ENCODE peak calls at places on chromosome 11, in nine cellular contexts. G is fibroblast of lung, H is astrocyte, F is hepatocyte, I is GM23338, U is GM23248, V is neural progenitor cell, R is keratinocyte, B is DND-41. W is an unnamed sample.

GRCh38 chr11:19577849-19578619 is 134.6 kb upstream of the NAV2 start:
- DNase-seq in G (peak; percentile 76), H (peak; percentile 67), F (peak; percentile 72), I (no peak), U (peak; percentile 67), V (no peak), R (no peak), B (no peak), W (no peak)

GRCh38 chr11:102592634-102593581 is 32.2 kb downstream of the MMP20 start:
- DNase-seq in G (peak; percentile 26), H (no peak), F (no peak), I (peak; percentile 72), U (peak; percentile 50), V (peak; percentile 58), R (no peak), B (no peak), W (no peak)

GRCh38 chr11:44963071-44963575 is 12.4 kb upstream of the TP53I11 start:
- DNase-seq in G (no peak), H (no peak), F (no peak), I (no peak), U (no peak), V (peak; percentile 50), R (no peak), B (no peak), W (no peak)

GRCh38 chr11:102666331-102666957 is 39.1 kb downstream of the MMP27 start:
- DNase-seq in G (peak; percentile 39), H (peak; percentile 5), F (peak; percentile 70), I (peak; percentile 74), U (peak; percentile 74), V (peak; percentile 66), R (no peak), B (peak; percentile 19), W (peak; percentile 22)

GRCh38 chr11:36254739-36255138 is 34.5 kb downstream of the COMMD9 start:
- DNase-seq in G (peak; percentile 47), H (peak; percentile 18), F (no peak), I (no peak), U (peak; percentile 51), V (no peak), R (no peak), B (no peak), W (peak; percentile 62)

GRCh38 chr11:61353109-61354067 is 8.3 kb downstream of the CYB561A3 start:
- DNase-seq in G (no peak), H (no peak), F (no peak), I (no peak), U (no peak), V (no peak), R (no peak), B (no peak), W (no peak)

GRCh38 chr11:32088117-32088941 is 2.5 kb upstream of the RCN1 start:
- DNase-seq in G (peak; percentile 95), H (peak; percentile 94), F (peak; percentile 37), I (no peak), U (peak; percentile 86), V (no peak), R (peak; percentile 33), B (peak; percentile 21), W (peak; percentile 89)

GRCh38 chr11:11351042-11351586 is 1.9 kb downstream of the CSNK2A3 start:
- DNase-seq in G (no peak), H (no peak), F (no peak), I (no peak), U (no peak), V (no peak), R (no peak), B (no peak), W (no peak)

GRCh38 chr11:85799142-85799541 is 11.8 kb downstream of the SYTL2 start:
- DNase-seq in G (no peak), H (no peak), F (no peak), I (no peak), U (no peak), V (no peak), R (no peak), B (no peak), W (no peak)

GRCh38 chr11:85791326-85791990 is 19.5 kb downstream of the SYTL2 start:
- DNase-seq in G (no peak), H (no peak), F (peak; percentile 24), I (no peak), U (no peak), V (no peak), R (no peak), B (no peak), W (no peak)

GRCh38 chr11:85798361-85798760 is 12.6 kb downstream of the SYTL2 start:
- DNase-seq in G (no peak), H (no peak), F (no peak), I (no peak), U (no peak), V (no peak), R (no peak), B (no peak), W (no peak)

GRCh38 chr11:85800595-85801342 is 10.2 kb downstream of the SYTL2 start:
- DNase-seq in G (no peak), H (no peak), F (no peak), I (no peak), U (no peak), V (no peak), R (no peak), B (no peak), W (no peak)

DNA sequence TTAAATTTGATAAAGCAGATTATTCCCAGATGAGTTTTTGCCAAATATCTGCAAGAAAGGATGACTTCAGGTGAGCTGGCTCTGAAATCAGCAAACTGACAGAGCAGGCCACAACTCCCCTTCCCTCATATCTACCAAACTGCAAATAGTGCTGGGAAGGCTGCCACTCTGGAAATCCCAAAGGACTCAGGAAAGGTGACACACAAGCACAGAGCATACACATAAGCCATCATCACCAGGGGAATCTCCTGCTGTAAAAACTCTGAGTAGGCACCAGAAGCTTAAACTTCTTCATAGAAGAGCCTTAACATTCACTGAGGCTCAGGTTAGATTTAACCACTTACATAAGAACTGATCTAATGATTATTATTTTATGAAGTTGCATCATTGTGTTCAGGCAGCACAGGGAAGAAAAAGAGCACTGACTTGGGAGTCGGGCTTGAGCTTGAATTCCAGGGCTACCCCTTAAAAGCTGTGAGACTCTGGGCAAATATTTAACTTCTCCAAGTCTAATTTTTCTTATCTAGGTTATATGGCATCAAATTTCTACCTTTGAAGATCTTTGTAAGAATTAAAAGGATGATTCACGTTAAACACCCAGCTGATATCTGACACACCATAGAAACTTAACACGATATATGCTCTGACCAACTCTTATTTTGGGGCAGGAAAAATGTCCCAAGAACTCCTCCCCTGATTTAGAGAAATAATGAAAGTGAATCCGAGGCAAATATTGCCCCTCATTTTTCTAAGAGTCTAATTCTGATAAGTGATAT is 15.0 kb downstream of the SYTL2 start:
- DNase-seq in G (no peak), H (no peak), F (no peak), I (no peak), U (no peak), V (no peak), R (no peak), B (no peak), W (peak; percentile 76)
- TF ChIP-seq EZH2 in G (no peak), H (no peak), F (no peak), I (no peak), U (no peak), V (no peak), R (no peak), B (no peak), W (no peak)

GRCh38 chr11:4185561-4185960 is 91.0 kb downstream of the RRM1 start:
- DNase-seq in G (no peak), H (no peak), F (no peak), I (no peak), U (no peak), V (no peak), R (no peak), B (no peak), W (no peak)

GRCh38 chr11:4184163-4184916 is 89.7 kb downstream of the RRM1 start:
- DNase-seq in G (no peak), H (no peak), F (no peak), I (no peak), U (no peak), V (no peak), R (no peak), B (no peak), W (no peak)

GRCh38 chr11:4190098-4190497 is 95.5 kb downstream of the RRM1 start:
- DNase-seq in G (no peak), H (no peak), F (no peak), I (no peak), U (no peak), V (no peak), R (no peak), B (no peak), W (no peak)

GRCh38 chr11:4186464-4187054 is 92.0 kb downstream of the RRM1 start:
- DNase-seq in G (no peak), H (no peak), F (no peak), I (no peak), U (no peak), V (no peak), R (no peak), B (no peak), W (no peak)

DNA sequence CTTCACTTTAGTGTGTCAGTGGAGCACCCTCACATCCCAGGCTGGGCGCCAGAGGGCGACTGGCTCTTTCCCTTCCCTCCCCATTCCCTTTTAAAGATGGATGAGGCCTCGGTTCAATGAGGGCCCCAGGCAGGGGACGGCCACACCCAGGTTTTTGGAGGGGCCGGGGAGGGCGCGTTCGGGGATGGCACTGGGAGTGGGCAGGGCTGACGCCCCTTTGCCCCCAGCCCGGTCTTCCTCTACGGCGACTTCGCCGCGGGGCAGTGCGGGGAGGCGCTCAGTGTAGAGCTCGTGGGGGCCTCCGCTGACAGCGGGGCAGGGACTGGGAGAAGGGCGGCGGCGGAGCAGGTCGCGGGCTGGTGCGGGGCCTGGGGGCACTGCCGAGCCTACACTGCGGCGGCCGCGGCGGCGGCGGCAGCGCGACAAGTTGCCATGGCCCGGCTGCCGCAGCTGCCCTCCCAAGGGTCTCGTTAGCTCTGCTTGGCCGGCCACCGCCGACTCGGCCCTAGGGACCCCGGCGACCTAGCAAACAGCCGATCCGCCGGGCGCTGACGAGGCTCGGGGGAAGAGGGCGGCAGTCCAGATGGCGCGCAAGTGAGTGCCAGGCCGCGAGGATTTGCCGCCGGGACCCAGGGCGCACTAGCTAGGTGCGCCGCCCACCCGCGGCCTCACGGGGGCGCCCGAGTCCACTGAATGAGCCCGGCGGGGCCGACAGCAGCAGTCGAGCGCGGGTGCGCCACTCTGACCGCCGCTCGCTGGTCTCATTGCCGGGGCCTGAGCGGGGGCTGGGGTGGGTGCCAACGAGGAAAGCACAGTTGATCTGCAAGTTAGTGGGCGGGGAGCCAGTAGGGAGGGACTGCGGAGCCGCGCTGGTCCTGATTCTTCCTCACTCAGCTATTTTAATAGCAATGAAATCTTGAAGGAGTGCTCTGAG is 92.7 kb downstream of the RRM1 start:
- DNase-seq in G (peak; percentile 83), H (peak; percentile 72), F (peak; percentile 93), I (peak; percentile 91), U (peak; percentile 90), V (peak; percentile 92), R (no peak), B (peak; percentile 73), W (no peak)
- TF ChIP-seq EZH2 in G (no peak), H (no peak), F (no peak), I (no peak), U (no peak), V (peak; percentile 32), R (no peak), B (peak; percentile 35), W (no peak)

DNA sequence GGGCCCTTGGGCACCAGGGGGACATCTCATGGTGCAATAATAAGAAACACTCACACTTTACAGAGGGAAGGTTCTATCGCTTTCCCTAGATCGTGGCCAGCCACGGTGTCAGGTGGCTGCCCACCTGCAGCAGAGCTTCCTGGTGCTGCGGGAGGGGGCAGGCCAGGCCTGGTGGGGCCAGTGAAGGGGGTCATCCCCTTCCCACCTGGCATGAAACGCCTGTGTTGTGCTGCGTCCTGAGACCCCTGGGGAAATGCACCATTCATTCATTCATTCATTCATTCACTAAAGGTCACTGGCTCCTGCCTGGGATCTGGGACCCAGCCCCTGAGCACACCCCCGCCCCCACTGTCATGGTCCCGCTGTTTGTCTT is 394 bp upstream of the RHOD start:
- DNase-seq in G (no peak), H (no peak), F (no peak), I (no peak), U (no peak), V (no peak), R (no peak), B (no peak), W (no peak)
- TF ChIP-seq EZH2 in G (no peak), H (no peak), F (no peak), I (no peak), U (no peak), V (no peak), R (no peak), B (no peak), W (no peak)

DNA sequence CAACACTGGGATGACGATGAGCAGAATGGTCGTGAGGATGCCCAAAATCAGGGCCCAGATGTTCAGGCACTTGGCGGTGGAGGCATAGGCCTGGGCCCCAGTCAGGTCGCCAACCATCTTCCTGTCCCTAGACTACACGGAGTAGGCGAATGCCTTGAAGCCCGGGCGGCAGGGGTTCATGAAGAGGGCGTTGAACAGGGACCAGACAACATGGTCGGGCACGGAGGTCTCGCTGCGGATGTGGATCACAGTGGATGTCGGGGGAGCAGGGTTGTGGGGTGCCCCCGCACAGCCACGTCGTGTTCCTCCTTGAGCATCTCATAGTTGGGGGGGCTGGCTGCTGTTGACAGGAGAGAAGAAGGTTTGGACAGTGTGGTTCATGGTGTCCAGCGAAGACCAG is 9.5 kb downstream of the MYEOV start:
- DNase-seq in G (no peak), H (no peak), F (no peak), I (no peak), U (no peak), V (no peak), R (no peak), B (no peak), W (no peak)
- TF ChIP-seq EZH2 in G (no peak), H (no peak), F (no peak), I (no peak), U (no peak), V (no peak), R (no peak), B (no peak), W (no peak)